ENCODE peak calls at places on chromosomes 5 and 9, in ten cellular contexts. D is tibial nerve; G is GM06990; T is heart right ventricle; M is mucosa of descending colon; X is right cardiac atrium; U is CD4-positive, CD25-positive, alpha-beta regulatory T cell; L is effector memory CD4-positive, alpha-beta T cell; Q is neural progenitor cell; A is A673. S is an unnamed sample.

GRCh38 chr5:151212361-151212899 is 11.5 kb downstream of the CCDC69 start:
- DNase-seq in D (no peak), G (no peak), T (no peak), M (no peak), X (no peak), U (no peak), L (no peak), Q (no peak), A (no peak), S (no peak)

GRCh38 chr5:172806897-172807672 is 27.0 kb upstream of the ERGIC1 start:
- DNase-seq in D (peak; percentile 79), G (peak; percentile 91), T (peak; percentile 92), M (peak; percentile 96), X (peak; percentile 95), U (peak; percentile 71), L (peak; percentile 71), Q (peak; percentile 56), A (no peak), S (peak; percentile 55)

GRCh38 chr9:108272350-108272899 is 583.4 kb downstream of the ACTL7B start:
- DNase-seq in D (peak; percentile 17), G (no peak), T (peak; percentile 43), M (peak; percentile 60), X (peak; percentile 76), U (no peak), L (no peak), Q (peak; percentile 60), A (peak; percentile 41), S (no peak)

GRCh38 chr9:2271426-2271825 is 256.3 kb downstream of the SMARCA2 start:
- DNase-seq in D (no peak), G (peak; percentile 48), T (no peak), M (no peak), X (peak; percentile 67), U (no peak), L (no peak), Q (no peak), A (peak; percentile 60), S (no peak)

GRCh38 chr5:68652507-68652906 is 437.0 kb downstream of the PIK3R1 start:
- DNase-seq in D (no peak), G (no peak), T (no peak), M (no peak), X (no peak), U (no peak), L (no peak), Q (no peak), A (peak; percentile 10), S (no peak)

GRCh38 chr5:163410505-163410904 is 26.9 kb upstream of the CCNG1 start:
- DNase-seq in D (no peak), G (no peak), T (no peak), M (no peak), X (no peak), U (no peak), L (no peak), Q (no peak), A (no peak), S (no peak)

GRCh38 chr5:33936004-33936380 is 194 bp upstream of the RXFP3 start:
- DNase-seq in D (peak; percentile 15), G (peak; percentile 72), T (peak; percentile 48), M (no peak), X (peak; percentile 80), U (peak; percentile 14), L (no peak), Q (peak; percentile 91), A (peak; percentile 78), S (no peak)

GRCh38 chr9:100865111-100865510 is 163.4 kb upstream of the PLPPR1 start:
- DNase-seq in D (no peak), G (no peak), T (no peak), M (no peak), X (no peak), U (no peak), L (no peak), Q (no peak), A (no peak), S (no peak)

GRCh38 chr9:77554706-77555105 is 93.4 kb downstream of the GNA14 start:
- DNase-seq in D (no peak), G (no peak), T (no peak), M (no peak), X (no peak), U (no peak), L (no peak), Q (no peak), A (no peak), S (no peak)

GRCh38 chr9:86867658-86868313 is 79.5 kb downstream of the GAS1 start:
- DNase-seq in D (no peak), G (no peak), T (no peak), M (no peak), X (no peak), U (no peak), L (no peak), Q (peak; percentile 58), A (peak; percentile 63), S (no peak)

GRCh38 chr5:8349855-8350254 is 480.9 kb downstream of the MTRR start:
- DNase-seq in D (no peak), G (peak; percentile 37), T (no peak), M (no peak), X (no peak), U (no peak), L (no peak), Q (no peak), A (no peak), S (no peak)

GRCh38 chr9:87885484-87886189 is 3.0 kb downstream of the SPATA31E1 start:
- DNase-seq in D (no peak), G (no peak), T (no peak), M (no peak), X (no peak), U (no peak), L (no peak), Q (no peak), A (no peak), S (no peak)

GRCh38 chr5:178786859-178787499 is 56.5 kb upstream of the ZNF354A start:
- DNase-seq in D (no peak), G (no peak), T (no peak), M (no peak), X (no peak), U (no peak), L (no peak), Q (no peak), A (no peak), S (no peak)

GRCh38 chr5:4684946-4685345 is 455.2 kb upstream of the ADAMTS16 start:
- DNase-seq in D (no peak), G (no peak), T (no peak), M (no peak), X (no peak), U (no peak), L (no peak), Q (no peak), A (no peak), S (no peak)

GRCh38 chr5:174790906-174791305 is 66.5 kb downstream of the MSX2 start:
- DNase-seq in D (no peak), G (no peak), T (no peak), M (no peak), X (no peak), U (no peak), L (no peak), Q (no peak), A (no peak), S (no peak)
- H3K4me3 ChIP-seq in D (no peak overlapping the region), G (no peak overlapping the region), T (no peak overlapping the region), M (no peak overlapping the region), X (no peak overlapping the region), U (no peak overlapping the region), L (no peak overlapping the region), Q (no peak overlapping the region), A (no peak overlapping the region), S (no peak overlapping the region)

GRCh38 chr5:161549106-161549505 is 2.6 kb upstream of the GABRB2 start:
- DNase-seq in D (no peak), G (no peak), T (no peak), M (no peak), X (no peak), U (no peak), L (no peak), Q (peak; percentile 58), A (no peak), S (no peak)
- H3K4me3 ChIP-seq in D (no peak overlapping the region), G (no peak overlapping the region), T (no peak overlapping the region), M (no peak overlapping the region), X (no peak overlapping the region), U (no peak overlapping the region), L (no peak overlapping the region), Q (peak overlapping the region; percentile 79), A (no peak overlapping the region), S (no peak overlapping the region)

DNA sequence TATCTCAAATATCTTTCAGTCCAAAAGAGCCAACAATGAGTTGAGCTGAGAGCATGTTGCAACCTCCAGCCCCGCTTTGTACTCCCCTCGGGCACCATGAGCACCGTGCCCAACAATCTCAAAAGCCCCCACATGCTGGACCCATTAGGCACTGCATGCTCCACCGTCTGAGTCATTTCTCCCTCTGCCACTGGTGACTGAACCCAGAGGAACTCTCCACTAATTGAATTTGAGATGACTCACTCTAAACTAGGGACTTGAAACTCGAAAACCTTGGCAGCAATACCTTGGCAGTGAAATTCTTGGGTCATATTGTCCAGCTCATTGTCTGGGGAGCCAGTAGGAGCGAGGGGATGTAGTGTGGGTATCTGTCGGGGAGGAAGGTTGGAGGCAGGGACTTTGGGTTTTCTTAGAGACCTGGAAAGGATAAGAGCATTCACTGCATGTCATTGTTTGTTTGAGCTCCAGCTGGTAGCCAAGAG is 49.9 kb upstream of the SLIT3 start:
- DNase-seq in D (no peak), G (no peak), T (peak; percentile 10), M (no peak), X (peak; percentile 60), U (no peak), L (no peak), Q (no peak), A (peak; percentile 47), S (peak; percentile 93)
- H3K4me3 ChIP-seq in D (no peak overlapping the region), G (no peak overlapping the region), T (no peak overlapping the region), M (no peak overlapping the region), X (no peak overlapping the region), U (no peak overlapping the region), L (no peak overlapping the region), Q (no peak overlapping the region), A (no peak overlapping the region), S (no peak overlapping the region)

GRCh38 chr9:128743421-128743820 is 19.5 kb upstream of the ZDHHC12 start:
- DNase-seq in D (no peak), G (no peak), T (no peak), M (no peak), X (no peak), U (no peak), L (no peak), Q (no peak), A (no peak), S (no peak)

GRCh38 chr9:128750926-128751595 is 20.7 kb downstream of the ZER1 start:
- DNase-seq in D (no peak), G (no peak), T (no peak), M (no peak), X (no peak), U (no peak), L (no peak), Q (no peak), A (no peak), S (no peak)

GRCh38 chr9:128742401-128742800 is 18.5 kb upstream of the ZDHHC12 start:
- DNase-seq in D (no peak), G (no peak), T (no peak), M (no peak), X (no peak), U (no peak), L (no peak), Q (no peak), A (no peak), S (no peak)

DNA sequence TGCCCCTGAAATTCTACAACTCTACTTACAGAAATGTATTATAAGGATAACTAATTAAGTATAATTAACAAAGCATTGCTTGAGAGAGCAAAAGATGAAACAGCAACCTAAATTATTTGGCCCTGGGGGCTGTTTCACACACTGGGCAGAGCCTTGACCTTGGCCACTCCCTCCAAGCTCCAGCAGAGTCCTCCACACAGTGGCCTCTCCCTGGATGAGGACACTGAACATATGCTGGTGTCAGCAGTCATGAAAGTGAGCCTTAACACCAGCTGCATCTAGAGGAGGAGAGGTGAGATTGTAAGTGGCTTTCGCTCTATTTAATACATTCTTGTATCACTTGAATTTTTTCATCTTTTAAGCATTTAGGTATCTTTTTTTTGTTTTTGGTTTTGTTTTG is 23.3 kb upstream of the ZDHHC12 start:
- DNase-seq in D (no peak), G (no peak), T (no peak), M (no peak), X (no peak), U (no peak), L (no peak), Q (no peak), A (no peak), S (no peak)
- H3K4me3 ChIP-seq in D (no peak overlapping the region), G (no peak overlapping the region), T (no peak overlapping the region), M (no peak overlapping the region), X (no peak overlapping the region), U (no peak overlapping the region), L (no peak overlapping the region), Q (no peak overlapping the region), A (no peak overlapping the region), S (no peak overlapping the region)